ENCODE peak calls at places on chromosomes 12 and 14, in six cellular contexts. E is HepG2, W is hepatocyte, B is mesendoderm, G is mesenchymal stem cell, T is MM.1S. X is an unnamed sample.

GRCh38 chr14:49173765-49174373 is 412.3 kb downstream of the RPS29 start:
- DNase-seq in E (peak; percentile 63), W (peak; percentile 84), B (peak; percentile 86), G (peak; percentile 81), T (peak; percentile 68), X (peak; percentile 43)

GRCh38 chr12:58925111-58925732 is 4.9 kb upstream of the LRIG3 start:
- DNase-seq in E (no peak), W (peak; percentile 59), B (peak; percentile 98), G (peak; percentile 29), T (no peak), X (no peak)

GRCh38 chr14:77950371-77950770 is 150.5 kb downstream of the ADCK1 start:
- DNase-seq in E (no peak), W (no peak), B (no peak), G (no peak), T (no peak), X (no peak)

GRCh38 chr12:96500686-96501085 is 11.3 kb downstream of the CFAP54 start:
- DNase-seq in E (no peak), W (no peak), B (no peak), G (no peak), T (peak; percentile 64), X (no peak)

GRCh38 chr14:21913759-21914158 is 240.1 kb upstream of the OR4E1 start:
- DNase-seq in E (peak; percentile 90), W (peak; percentile 89), B (peak; percentile 96), G (peak; percentile 36), T (peak; percentile 82), X (peak; percentile 60)

GRCh38 chr12:52517005-52517835 is 3.0 kb downstream of the KRT5 start:
- DNase-seq in E (no peak), W (no peak), B (no peak), G (no peak), T (no peak), X (no peak)

GRCh38 chr14:87745507-87746118 is 247.4 kb downstream of the GALC start:
- DNase-seq in E (peak; percentile 23), W (peak; percentile 58), B (peak; percentile 82), G (peak; percentile 27), T (peak; percentile 7), X (no peak)

GRCh38 chr14:33127531-33127930 is 188.9 kb downstream of the NPAS3 start:
- DNase-seq in E (no peak), W (no peak), B (peak; percentile 3), G (peak; percentile 61), T (no peak), X (no peak)

GRCh38 chr14:71932229-71932951 is at the start of gene RGS6:
- DNase-seq in E (peak; percentile 1), W (peak; percentile 88), B (peak; percentile 90), G (no peak), T (peak; percentile 73), X (no peak)

GRCh38 chr12:66438601-66439000 is 136.3 kb downstream of the HELB start:
- DNase-seq in E (no peak), W (no peak), B (peak; percentile 21), G (peak; percentile 65), T (no peak), X (peak; percentile 26)

GRCh38 chr12:132422057-132423043 is 67.6 kb upstream of the FBRSL1 start:
- DNase-seq in E (no peak), W (no peak), B (peak; percentile 38), G (no peak), T (no peak), X (no peak)

GRCh38 chr12:13440844-13441243 is 244.3 kb downstream of the EMP1 start:
- DNase-seq in E (no peak), W (no peak), B (no peak), G (no peak), T (no peak), X (no peak)

GRCh38 chr12:50050410-50051280 is 6.8 kb upstream of the ASIC1 start:
- DNase-seq in E (peak; percentile 46), W (peak; percentile 76), B (peak; percentile 89), G (peak; percentile 69), T (no peak), X (no peak)

GRCh38 chr12:13455765-13456164 is 259.2 kb downstream of the EMP1 start:
- DNase-seq in E (no peak), W (no peak), B (no peak), G (no peak), T (no peak), X (no peak)

GRCh38 chr12:32331133-32331532 is 68.2 kb upstream of the FGD4 start:
- DNase-seq in E (peak; percentile 16), W (no peak), B (peak; percentile 90), G (peak; percentile 75), T (no peak), X (no peak)

GRCh38 chr14:69652942-69653680 is 41.7 kb downstream of the SUSD6 start:
- DNase-seq in E (no peak), W (no peak), B (no peak), G (no peak), T (no peak), X (no peak)

GRCh38 chr12:44589697-44590096 is 286.4 kb downstream of the NELL2 start:
- DNase-seq in E (no peak), W (no peak), B (peak; percentile 16), G (no peak), T (no peak), X (peak; percentile 41)

GRCh38 chr12:119328111-119328510 is 6.4 kb upstream of the CCDC60 start:
- DNase-seq in E (peak; percentile 6), W (peak; percentile 37), B (peak; percentile 72), G (no peak), T (no peak), X (no peak)

GRCh38 chr14:70027785-70028428 is 148.7 kb downstream of the SMOC1 start:
- DNase-seq in E (peak; percentile 43), W (peak; percentile 83), B (peak; percentile 67), G (peak; percentile 32), T (peak; percentile 18), X (no peak)

GRCh38 chr14:90676356-90676755 is 139.9 kb downstream of the TTC7B start:
- DNase-seq in E (no peak), W (no peak), B (no peak), G (no peak), T (no peak), X (no peak)

GRCh38 chr12:12810507-12811143 is 2.5 kb upstream of the DDX47 start:
- DNase-seq in E (no peak), W (peak; percentile 33), B (no peak), G (no peak), T (no peak), X (no peak)

GRCh38 chr12:51949342-51950030 is 2.0 kb upstream of the ACVR1B start:
- DNase-seq in E (no peak), W (no peak), B (no peak), G (no peak), T (no peak), X (no peak)

DNA sequence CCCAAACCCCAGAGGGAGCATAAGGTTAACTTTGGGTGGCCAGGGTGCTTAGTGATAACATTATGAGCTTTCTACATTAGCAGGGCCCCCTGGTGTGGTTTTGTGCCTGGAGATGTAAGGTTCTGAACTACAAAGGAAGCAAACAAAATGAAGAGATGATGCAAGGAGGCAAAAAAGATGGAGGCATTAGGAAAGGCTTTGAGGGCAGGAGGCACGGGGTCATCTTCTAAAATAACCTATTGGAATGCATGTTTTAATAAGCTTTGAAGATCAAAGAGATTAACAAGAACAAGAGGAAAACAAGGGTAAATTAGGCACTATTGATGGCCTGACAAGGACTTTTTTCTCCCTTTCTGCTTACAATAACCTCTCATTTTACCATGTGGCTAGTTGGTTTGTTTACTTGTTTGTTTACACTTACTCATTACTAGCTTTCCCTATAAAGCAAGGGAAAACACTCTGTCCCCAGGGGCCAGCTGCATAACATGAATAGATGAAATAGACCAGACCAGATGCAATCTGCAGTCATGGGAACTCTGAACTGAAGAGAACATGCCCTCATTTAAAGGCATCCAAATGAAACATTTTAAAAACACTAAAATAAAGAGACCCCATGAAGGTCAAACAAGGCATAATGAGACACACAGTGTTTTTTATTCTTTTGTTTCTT is 390.3 kb downstream of the DIO2 start:
- DNase-seq in E (no peak), W (no peak), B (peak; percentile 21), G (peak; percentile 37), T (no peak), X (no peak)
- H3K4me2 ChIP-seq in E (no peak overlapping the region), W (no peak overlapping the region), B (no peak overlapping the region), G (no peak overlapping the region), T (no peak overlapping the region), X (no peak overlapping the region)

GRCh38 chr12:57222286-57223190 is 5.9 kb downstream of the NXPH4 start:
- DNase-seq in E (no peak), W (no peak), B (no peak), G (no peak), T (no peak), X (no peak)

GRCh38 chr12:57219205-57219992 is 2.8 kb downstream of the NXPH4 start:
- DNase-seq in E (no peak), W (no peak), B (no peak), G (no peak), T (no peak), X (no peak)

GRCh38 chr12:57219993-57220728 is 3.6 kb downstream of the NXPH4 start:
- DNase-seq in E (no peak), W (no peak), B (no peak), G (no peak), T (no peak), X (no peak)

GRCh38 chr12:57220770-57221168 is 4.2 kb downstream of the NXPH4 start:
- DNase-seq in E (no peak), W (no peak), B (no peak), G (no peak), T (no peak), X (no peak)

DNA sequence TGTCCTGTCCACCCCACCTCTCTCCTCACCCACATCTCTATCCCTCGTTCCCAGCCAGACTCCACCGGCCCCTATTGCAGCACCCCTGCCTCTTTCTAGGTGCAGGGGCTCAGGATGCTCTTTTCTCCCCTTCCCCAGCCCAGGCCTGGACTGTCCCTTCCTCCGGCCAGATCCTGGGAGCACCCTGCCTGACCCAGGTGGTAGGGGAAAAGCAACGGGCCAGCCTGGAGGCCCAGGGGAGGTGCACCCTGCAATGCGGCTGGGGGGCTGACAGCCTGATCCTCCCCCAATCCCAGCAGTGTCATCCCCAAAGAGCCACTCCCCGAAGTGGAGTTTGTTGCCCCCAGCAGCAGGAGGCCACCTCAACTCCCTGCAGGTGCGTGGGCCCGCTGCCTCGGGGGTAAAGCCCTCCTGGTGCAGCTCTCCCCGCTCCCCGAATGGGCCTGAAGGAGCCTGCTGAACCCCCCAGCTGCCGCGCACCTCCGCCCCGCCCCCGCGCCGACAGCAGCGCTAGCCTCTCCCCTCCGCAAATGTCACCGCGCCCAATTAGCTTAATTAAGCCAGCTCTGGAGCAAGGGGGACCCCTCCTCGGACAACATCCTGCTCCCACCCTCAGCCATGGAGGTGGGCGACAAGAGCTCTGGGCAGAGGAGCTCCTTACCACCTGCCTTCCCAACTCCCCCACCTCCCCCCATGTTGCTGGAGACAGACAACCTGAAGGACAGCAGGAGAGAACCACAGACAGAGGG is 4.7 kb downstream of the NXPH4 start:
- DNase-seq in E (no peak), W (no peak), B (no peak), G (no peak), T (no peak), X (no peak)
- H3K27me3 ChIP-seq in E (peaks cover 20% of the 10 kb centered on the region), W (peaks cover 96% of the 10 kb centered on the region), B (peaks cover 85% of the 10 kb centered on the region), G (peaks cover 94% of the 10 kb centered on the region), T (peaks cover 85% of the 10 kb centered on the region), X (no peaks in the 10 kb centered on the region)

DNA sequence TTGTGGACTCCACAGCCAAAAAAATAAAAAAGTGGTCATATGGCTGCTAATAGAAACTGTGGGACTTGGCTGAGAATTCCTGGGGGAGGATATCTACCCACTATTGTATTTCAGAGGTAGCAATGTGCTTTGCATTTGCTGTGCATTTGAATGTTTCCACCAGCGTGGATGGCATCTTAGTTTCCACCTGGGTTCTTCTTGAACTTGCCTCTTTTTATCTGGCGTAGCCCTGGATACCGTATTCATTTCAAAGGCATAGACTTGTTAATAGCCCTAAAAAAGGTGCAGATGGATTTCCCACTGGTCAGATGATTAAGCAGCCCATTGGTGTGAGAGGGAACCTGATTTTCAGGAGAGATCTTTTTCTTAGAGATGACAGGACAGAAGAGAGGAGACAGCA is 1.9 kb upstream of the MYF5 start:
- DNase-seq in E (no peak), W (no peak), B (peak; percentile 23), G (no peak), T (no peak), X (no peak)
- H3K4me2 ChIP-seq in E (no peak overlapping the region), W (peak overlapping the region; percentile 74), B (no peak overlapping the region), G (no peak overlapping the region), T (no peak overlapping the region), X (no peak overlapping the region)

GRCh38 chr12:65276923-65277322 is 1.6 kb upstream of the MSRB3 start:
- DNase-seq in E (no peak), W (no peak), B (no peak), G (no peak), T (no peak), X (no peak)
- H3K27me3 ChIP-seq in E (peaks cover 3% of the 10 kb centered on the region), W (peaks cover 19% of the 10 kb centered on the region), B (no peaks in the 10 kb centered on the region), G (no peaks in the 10 kb centered on the region), T (no peaks in the 10 kb centered on the region), X (peaks cover 18% of the 10 kb centered on the region)

X was measured in PC-9.